ENCODE peak calls at places on chromosomes 12 and 14, in six cellular contexts. J is choroid plexus epithelial cell, Y is WERI-Rb-1, C is colonic mucosa, D is astrocyte, O is esophagus squamous epithelium. I is an unnamed sample.

GRCh38 chr12:28479683-28480082 is 289.4 kb downstream of the CCDC91 start:
- DNase-seq in O (no peak), Y (no peak), J (no peak), D (no peak), C (no peak), I (no peak)

GRCh38 chr12:132496270-132496669 is 6.3 kb downstream of the FBRSL1 start:
- DNase-seq in Y (no peak), J (no peak), D (no peak), C (no peak), O (no peak), I (no peak)

GRCh38 chr12:121196902-121197301 is 13.0 kb upstream of the P2RX4 start:
- DNase-seq in Y (no peak), J (no peak), D (peak; percentile 17), O (no peak), C (no peak), I (no peak)

GRCh38 chr12:102957339-102958050 is at the start of gene ASCL1:
- DNase-seq in O (no peak), C (no peak), J (peak; percentile 34), D (peak; percentile 22), Y (no peak), I (no peak)

GRCh38 chr12:3600039-3600720 is 109.2 kb downstream of the PRMT8 start:
- DNase-seq in Y (peak; percentile 37), J (peak; percentile 47), C (no peak), O (no peak), D (no peak), I (no peak)

GRCh38 chr14:95468416-95469133 is 47.9 kb downstream of the SYNE3 start:
- DNase-seq in D (no peak), C (peak; percentile 73), Y (no peak), O (no peak), J (no peak), I (no peak)

GRCh38 chr12:89493650-89494302 is 30.8 kb downstream of the GALNT4 start:
- DNase-seq in O (no peak), Y (no peak), C (peak; percentile 52), D (no peak), J (no peak), I (no peak)

GRCh38 chr14:96221841-96222240 is 17.2 kb downstream of the BDKRB2 start:
- DNase-seq in Y (no peak), C (no peak), J (no peak), O (no peak), D (no peak), I (no peak)

GRCh38 chr14:99560946-99561683 is 42.9 kb downstream of the CCDC85C start:
- DNase-seq in O (no peak), C (no peak), D (no peak), J (no peak), Y (peak; percentile 86), I (no peak)

GRCh38 chr12:80813820-80814219 is 97.1 kb downstream of the MYF5 start:
- DNase-seq in Y (no peak), O (no peak), D (no peak), J (no peak), C (no peak), I (no peak)

GRCh38 chr12:113370923-113371682 is 12.7 kb downstream of the PLBD2 start:
- DNase-seq in O (no peak), Y (no peak), J (no peak), C (no peak), D (no peak), I (no peak)

GRCh38 chr14:105142651-105143450 is 25.7 kb downstream of the JAG2 start:
- DNase-seq in D (no peak), C (no peak), J (no peak), Y (peak; percentile 4), O (no peak), I (no peak)

GRCh38 chr12:111444706-111445310 is 39.1 kb downstream of the SH2B3 start:
- DNase-seq in O (peak; percentile 39), D (no peak), J (peak; percentile 64), C (peak; percentile 61), Y (peak; percentile 72), I (no peak)

GRCh38 chr12:39145175-39145999 is 240.0 kb upstream of the CPNE8 start:
- DNase-seq in J (peak; percentile 1), Y (no peak), O (no peak), C (peak; percentile 69), D (no peak), I (peak; percentile 70)

GRCh38 chr14:93036652-93037341 is 78.9 kb downstream of the ITPK1 start:
- DNase-seq in J (peak; percentile 39), D (no peak), O (no peak), Y (no peak), C (no peak), I (peak; percentile 52)

GRCh38 chr14:29426083-29426482 is 501.6 kb downstream of the PRKD1 start:
- DNase-seq in C (no peak), O (no peak), Y (no peak), D (no peak), J (no peak), I (no peak)

GRCh38 chr14:75290851-75291250 is 12.2 kb downstream of the FOS start:
- DNase-seq in C (no peak), Y (no peak), O (no peak), D (no peak), J (no peak), I (no peak)

GRCh38 chr12:53046655-53047220 is 3.1 kb upstream of the TNS2 start:
- DNase-seq in O (no peak), J (peak; percentile 88), Y (peak; percentile 79), D (peak; percentile 87), C (peak; percentile 81), I (peak; percentile 53)

GRCh38 chr12:23731035-23731434 is 218.4 kb downstream of the SOX5 start:
- DNase-seq in Y (no peak), J (no peak), O (no peak), D (no peak), C (no peak), I (no peak)

GRCh38 chr12:49026678-49027480 is 8.3 kb upstream of the PRKAG1 start:
- DNase-seq in O (no peak), C (no peak), J (no peak), D (no peak), Y (no peak), I (no peak)

GRCh38 chr14:95946867-95947266 is 70.2 kb downstream of the TUNAR start:
- DNase-seq in J (no peak), O (no peak), Y (no peak), C (no peak), D (no peak), I (no peak)

GRCh38 chr14:34981743-34982420 is 910 bp upstream of the SRP54 start:
- DNase-seq in D (peak; percentile 36), J (peak; percentile 66), O (no peak), C (peak; percentile 50), Y (peak; percentile 32), I (peak; percentile 45)

GRCh38 chr14:60756847-60757246 is 22.3 kb downstream of the MNAT1 start:
- DNase-seq in D (no peak), C (no peak), J (peak; percentile 54), O (no peak), Y (no peak), I (no peak)

GRCh38 chr12:9143137-9143536 is 27.4 kb upstream of the A2M start:
- DNase-seq in D (no peak), O (no peak), C (no peak), J (no peak), Y (no peak), I (no peak)

GRCh38 chr12:131912526-131913274 is 16.4 kb upstream of the PUS1 start:
- DNase-seq in O (no peak), C (peak; percentile 36), J (peak; percentile 80), Y (no peak), D (peak; percentile 80), I (no peak)

GRCh38 chr12:57899010-57899662 is 42.2 kb upstream of the ATP23 start:
- DNase-seq in C (peak; percentile 27), Y (no peak), J (peak; percentile 75), O (no peak), D (peak; percentile 65), I (no peak)

GRCh38 chr12:2844786-2845185 is 10.0 kb upstream of the NRIP2 start:
- DNase-seq in Y (no peak), D (peak; percentile 60), O (no peak), J (no peak), C (no peak), I (no peak)

GRCh38 chr14:35400707-35401421 is 3.7 kb downstream of the NFKBIA start:
- DNase-seq in C (no peak), O (no peak), Y (no peak), J (peak; percentile 62), D (no peak), I (no peak)

GRCh38 chr14:104749111-104749649 is 3.8 kb upstream of the SIVA1 start:
- DNase-seq in O (no peak), Y (peak; percentile 72), D (peak; percentile 14), J (peak; percentile 66), C (peak; percentile 77), I (no peak)

GRCh38 chr12:100926669-100927248 is 132.2 kb downstream of the ANO4 start:
- DNase-seq in Y (peak; percentile 51), J (peak; percentile 50), D (peak; percentile 15), O (no peak), C (peak; percentile 23), I (peak; percentile 6)

GRCh38 chr12:55676707-55677106 is 31.0 kb downstream of the ITGA7 start:
- DNase-seq in C (no peak), D (no peak), Y (no peak), J (no peak), O (no peak), I (no peak)

GRCh38 chr14:37592288-37593274 is 2.5 kb downstream of the FOXA1 start:
- DNase-seq in Y (no peak), D (no peak), C (peak; percentile 50), O (no peak), J (no peak), I (no peak)

GRCh38 chr14:49212721-49213120 is 373.5 kb downstream of the RPS29 start:
- DNase-seq in O (no peak), J (no peak), D (peak; percentile 17), C (no peak), Y (no peak), I (no peak)

GRCh38 chr14:102164964-102165363 is 25.3 kb downstream of the WDR20 start:
- DNase-seq in C (no peak), Y (no peak), D (no peak), J (no peak), O (no peak), I (no peak)
- TF ChIP-seq CTCF in C (no peak), Y (no peak), D (no peak), J (no peak), O (no peak), I (no peak)

DNA sequence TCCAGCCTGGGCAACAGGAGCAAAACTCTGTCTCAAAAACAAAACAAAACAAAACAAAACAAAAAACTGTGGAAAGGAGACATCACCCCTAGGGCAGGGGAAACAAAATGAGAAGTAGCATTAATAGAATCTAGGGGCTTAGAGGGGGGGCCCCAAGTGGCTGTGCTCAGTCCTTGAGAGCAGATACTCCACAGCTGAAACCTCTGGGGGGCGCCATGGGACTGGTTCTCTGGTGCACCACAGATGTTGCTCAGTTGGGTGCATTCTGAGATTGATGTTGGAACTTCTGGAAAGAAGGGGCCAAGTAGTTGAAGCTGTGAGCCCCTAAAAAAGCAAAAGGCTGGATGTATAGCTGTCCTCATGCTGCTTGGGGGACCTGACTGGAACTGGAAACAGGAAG is 11.8 kb upstream of the SYNE2 start:
- DNase-seq in Y (peak; percentile 63), D (no peak), C (peak; percentile 64), J (peak; percentile 3), O (no peak), I (no peak)
- TF ChIP-seq CTCF in Y (peak; percentile 66), D (no peak), C (peak; percentile 28), J (no peak), O (no peak), I (no peak)

GRCh38 chr14:24279301-24280186 is 8.1 kb upstream of the RABGGTA start:
- DNase-seq in Y (no peak), J (no peak), O (no peak), D (no peak), C (no peak), I (no peak)
- TF ChIP-seq CTCF in Y (no peak), J (peak; percentile 3), O (no peak), D (no peak), C (no peak), I (no peak)

GRCh38 chr12:6613015-6613775 is 6.0 kb upstream of the CHD4 start:
- DNase-seq in D (peak; percentile 74), J (peak; percentile 86), Y (peak; percentile 95), C (peak; percentile 83), O (no peak), I (peak; percentile 41)
- TF ChIP-seq CTCF in D (no peak), J (no peak), Y (no peak), C (no peak), O (no peak), I (no peak)